ENCODE peak calls at places on chromosomes 5 and 9, in seven cellular contexts. One of them, this sample, is unnamed.

GRCh38 chr5:10323588-10324488 is 16.1 kb upstream of the CMBL start:
- DNase-seq in fibroblast of lung: peak; percentile 41
- DNase-seq in GM23248: peak; percentile 70
- DNase-seq in MM.1S: no peak
- DNase-seq in PC-3: peak; percentile 19
- DNase-seq in IMR-90: peak; percentile 29
- DNase-seq in Karpas-422: no peak
- DNase-seq in this sample: no peak

GRCh38 chr9:36101916-36102741 is 34.4 kb upstream of the GLIPR2 start:
- DNase-seq in fibroblast of lung: peak; percentile 100
- DNase-seq in GM23248: peak; percentile 96
- DNase-seq in MM.1S: no peak
- DNase-seq in PC-3: peak; percentile 93
- DNase-seq in IMR-90: peak; percentile 100
- DNase-seq in Karpas-422: peak; percentile 27
- DNase-seq in this sample: no peak

GRCh38 chr5:150535611-150536010 is 27.7 kb downstream of the NDST1 start:
- DNase-seq in fibroblast of lung: no peak
- DNase-seq in GM23248: no peak
- DNase-seq in MM.1S: no peak
- DNase-seq in PC-3: no peak
- DNase-seq in IMR-90: no peak
- DNase-seq in Karpas-422: no peak
- DNase-seq in this sample: no peak

GRCh38 chr5:172420215-172420934 is 34.0 kb downstream of the SH3PXD2B start:
- DNase-seq in fibroblast of lung: peak; percentile 98
- DNase-seq in GM23248: peak; percentile 93
- DNase-seq in MM.1S: peak; percentile 90
- DNase-seq in PC-3: peak; percentile 93
- DNase-seq in IMR-90: peak; percentile 94
- DNase-seq in Karpas-422: peak; percentile 81
- DNase-seq in this sample: no peak

GRCh38 chr5:139893873-139894272 is 98.3 kb downstream of the PSD2 start:
- DNase-seq in fibroblast of lung: no peak
- DNase-seq in GM23248: no peak
- DNase-seq in MM.1S: no peak
- DNase-seq in PC-3: no peak
- DNase-seq in IMR-90: no peak
- DNase-seq in Karpas-422: no peak
- DNase-seq in this sample: no peak

GRCh38 chr5:160641405-160641804 is 210.6 kb downstream of the ATP10B start:
- DNase-seq in fibroblast of lung: no peak
- DNase-seq in GM23248: no peak
- DNase-seq in MM.1S: no peak
- DNase-seq in PC-3: no peak
- DNase-seq in IMR-90: no peak
- DNase-seq in Karpas-422: no peak
- DNase-seq in this sample: no peak

GRCh38 chr5:171639966-171640365 is 145.7 kb upstream of the SMIM23 start:
- DNase-seq in fibroblast of lung: peak; percentile 42
- DNase-seq in GM23248: peak; percentile 14
- DNase-seq in MM.1S: no peak
- DNase-seq in PC-3: no peak
- DNase-seq in IMR-90: peak; percentile 56
- DNase-seq in Karpas-422: no peak
- DNase-seq in this sample: no peak

GRCh38 chr9:98347642-98348041 is 92.2 kb upstream of the TBC1D2 start:
- DNase-seq in fibroblast of lung: no peak
- DNase-seq in GM23248: no peak
- DNase-seq in MM.1S: no peak
- DNase-seq in PC-3: no peak
- DNase-seq in IMR-90: no peak
- DNase-seq in Karpas-422: no peak
- DNase-seq in this sample: no peak

GRCh38 chr5:133273661-133274596 is 222.1 kb downstream of the HSPA4 start:
- DNase-seq in fibroblast of lung: peak; percentile 66
- DNase-seq in GM23248: peak; percentile 70
- DNase-seq in MM.1S: no peak
- DNase-seq in PC-3: peak; percentile 6
- DNase-seq in IMR-90: peak; percentile 42
- DNase-seq in Karpas-422: no peak
- DNase-seq in this sample: no peak

GRCh38 chr5:31119938-31120641 is 73.4 kb upstream of the CDH6 start:
- DNase-seq in fibroblast of lung: peak; percentile 68
- DNase-seq in GM23248: peak; percentile 68
- DNase-seq in MM.1S: no peak
- DNase-seq in PC-3: peak; percentile 67
- DNase-seq in IMR-90: peak; percentile 47
- DNase-seq in Karpas-422: no peak
- DNase-seq in this sample: no peak

GRCh38 chr5:107067391-107067790 is 603.3 kb downstream of the EFNA5 start:
- DNase-seq in fibroblast of lung: peak; percentile 9
- DNase-seq in GM23248: no peak
- DNase-seq in MM.1S: no peak
- DNase-seq in PC-3: no peak
- DNase-seq in IMR-90: no peak
- DNase-seq in Karpas-422: no peak
- DNase-seq in this sample: no peak

GRCh38 chr5:5409151-5409810 is 13.2 kb upstream of the ICE1 start:
- DNase-seq in fibroblast of lung: no peak
- DNase-seq in GM23248: no peak
- DNase-seq in MM.1S: no peak
- DNase-seq in PC-3: peak; percentile 43
- DNase-seq in IMR-90: peak; percentile 20
- DNase-seq in Karpas-422: no peak
- DNase-seq in this sample: peak; percentile 56

GRCh38 chr5:53472720-53473510 is 7.5 kb upstream of the FST start:
- DNase-seq in fibroblast of lung: no peak
- DNase-seq in GM23248: no peak
- DNase-seq in MM.1S: no peak
- DNase-seq in PC-3: no peak
- DNase-seq in IMR-90: no peak
- DNase-seq in Karpas-422: no peak
- DNase-seq in this sample: no peak

GRCh38 chr9:81314525-81314924 is 374.8 kb downstream of the TLE1 start:
- DNase-seq in fibroblast of lung: no peak
- DNase-seq in GM23248: no peak
- DNase-seq in MM.1S: no peak
- DNase-seq in PC-3: no peak
- DNase-seq in IMR-90: no peak
- DNase-seq in Karpas-422: no peak
- DNase-seq in this sample: no peak

GRCh38 chr5:115737452-115737851 is 79.0 kb downstream of the CDO1 start:
- DNase-seq in fibroblast of lung: no peak
- DNase-seq in GM23248: no peak
- DNase-seq in MM.1S: no peak
- DNase-seq in PC-3: no peak
- DNase-seq in IMR-90: no peak
- DNase-seq in Karpas-422: no peak
- DNase-seq in this sample: no peak

GRCh38 chr5:124825250-124825982 is 79.0 kb upstream of the ZNF608 start:
- DNase-seq in fibroblast of lung: no peak
- DNase-seq in GM23248: no peak
- DNase-seq in MM.1S: no peak
- DNase-seq in PC-3: no peak
- DNase-seq in IMR-90: no peak
- DNase-seq in Karpas-422: peak; percentile 87
- DNase-seq in this sample: no peak

GRCh38 chr5:160479926-160480325 is 58.3 kb downstream of the PTTG1 start:
- DNase-seq in fibroblast of lung: peak; percentile 83
- DNase-seq in GM23248: peak; percentile 89
- DNase-seq in MM.1S: no peak
- DNase-seq in PC-3: peak; percentile 88
- DNase-seq in IMR-90: peak; percentile 84
- DNase-seq in Karpas-422: no peak
- DNase-seq in this sample: no peak

GRCh38 chr9:18896531-18897179 is 136.4 kb downstream of the SAXO1 start:
- DNase-seq in fibroblast of lung: peak; percentile 31
- DNase-seq in GM23248: no peak
- DNase-seq in MM.1S: no peak
- DNase-seq in PC-3: no peak
- DNase-seq in IMR-90: no peak
- DNase-seq in Karpas-422: no peak
- DNase-seq in this sample: peak; percentile 53

GRCh38 chr5:34516166-34516565 is 140.0 kb upstream of the RAI14 start:
- DNase-seq in fibroblast of lung: no peak
- DNase-seq in GM23248: no peak
- DNase-seq in MM.1S: no peak
- DNase-seq in PC-3: no peak
- DNase-seq in IMR-90: no peak
- DNase-seq in Karpas-422: no peak
- DNase-seq in this sample: no peak

GRCh38 chr5:105817906-105818305 is 1852.8 kb downstream of the EFNA5 start:
- DNase-seq in fibroblast of lung: no peak
- DNase-seq in GM23248: peak; percentile 30
- DNase-seq in MM.1S: no peak
- DNase-seq in PC-3: no peak
- DNase-seq in IMR-90: no peak
- DNase-seq in Karpas-422: no peak
- DNase-seq in this sample: no peak

GRCh38 chr5:54895816-54896341 is 89.5 kb downstream of the ESM1 start:
- DNase-seq in fibroblast of lung: peak; percentile 65
- DNase-seq in GM23248: peak; percentile 76
- DNase-seq in MM.1S: peak; percentile 61
- DNase-seq in PC-3: peak; percentile 59
- DNase-seq in IMR-90: peak; percentile 68
- DNase-seq in Karpas-422: peak; percentile 45
- DNase-seq in this sample: no peak

GRCh38 chr9:132409828-132410528 is at the start of gene CFAP77:
- DNase-seq in fibroblast of lung: peak; percentile 48
- DNase-seq in GM23248: peak; percentile 79
- DNase-seq in MM.1S: peak; percentile 53
- DNase-seq in PC-3: peak; percentile 46
- DNase-seq in IMR-90: peak; percentile 39
- DNase-seq in Karpas-422: peak; percentile 65
- DNase-seq in this sample: no peak

GRCh38 chr5:83718936-83719495 is 1.6 kb downstream of the HAPLN1 start:
- DNase-seq in fibroblast of lung: peak; percentile 35
- DNase-seq in GM23248: no peak
- DNase-seq in MM.1S: no peak
- DNase-seq in PC-3: no peak
- DNase-seq in IMR-90: no peak
- DNase-seq in Karpas-422: no peak
- DNase-seq in this sample: no peak

GRCh38 chr9:76943071-76943470 is 37.2 kb upstream of the PRUNE2 start:
- DNase-seq in fibroblast of lung: no peak
- DNase-seq in GM23248: no peak
- DNase-seq in MM.1S: no peak
- DNase-seq in PC-3: no peak
- DNase-seq in IMR-90: no peak
- DNase-seq in Karpas-422: no peak
- DNase-seq in this sample: no peak

GRCh38 chr5:53478411-53479044 is 1.9 kb upstream of the FST start:
- DNase-seq in fibroblast of lung: peak; percentile 53
- DNase-seq in GM23248: peak; percentile 60
- DNase-seq in MM.1S: peak; percentile 69
- DNase-seq in PC-3: peak; percentile 74
- DNase-seq in IMR-90: peak; percentile 63
- DNase-seq in Karpas-422: peak; percentile 67
- DNase-seq in this sample: no peak

GRCh38 chr5:98308960-98309359 is 464.5 kb upstream of the RGMB start:
- DNase-seq in fibroblast of lung: peak; percentile 76
- DNase-seq in GM23248: peak; percentile 39
- DNase-seq in MM.1S: no peak
- DNase-seq in PC-3: peak; percentile 57
- DNase-seq in IMR-90: peak; percentile 78
- DNase-seq in Karpas-422: no peak
- DNase-seq in this sample: no peak
- H2AFZ ChIP-seq in fibroblast of lung: no peak overlapping the region
- H2AFZ ChIP-seq in GM23248: no peak overlapping the region
- H2AFZ ChIP-seq in MM.1S: no peak overlapping the region
- H2AFZ ChIP-seq in PC-3: peak overlapping the region; percentile 14
- H2AFZ ChIP-seq in IMR-90: no peak overlapping the region
- H2AFZ ChIP-seq in Karpas-422: no peak overlapping the region
- H2AFZ ChIP-seq in this sample: no peak overlapping the region

GRCh38 chr5:59142927-59143326 is 560.1 kb downstream of the RAB3C start:
- DNase-seq in fibroblast of lung: no peak
- DNase-seq in GM23248: no peak
- DNase-seq in MM.1S: no peak
- DNase-seq in PC-3: no peak
- DNase-seq in IMR-90: no peak
- DNase-seq in Karpas-422: no peak
- DNase-seq in this sample: no peak

GRCh38 chr5:59142138-59142537 is 559.3 kb downstream of the RAB3C start:
- DNase-seq in fibroblast of lung: no peak
- DNase-seq in GM23248: no peak
- DNase-seq in MM.1S: no peak
- DNase-seq in PC-3: no peak
- DNase-seq in IMR-90: no peak
- DNase-seq in Karpas-422: no peak
- DNase-seq in this sample: no peak

GRCh38 chr5:59146729-59147128 is 563.9 kb downstream of the RAB3C start:
- DNase-seq in fibroblast of lung: no peak
- DNase-seq in GM23248: no peak
- DNase-seq in MM.1S: no peak
- DNase-seq in PC-3: no peak
- DNase-seq in IMR-90: no peak
- DNase-seq in Karpas-422: no peak
- DNase-seq in this sample: peak; percentile 39

GRCh38 chr5:59140133-59140532 is 557.3 kb downstream of the RAB3C start:
- DNase-seq in fibroblast of lung: no peak
- DNase-seq in GM23248: no peak
- DNase-seq in MM.1S: no peak
- DNase-seq in PC-3: no peak
- DNase-seq in IMR-90: no peak
- DNase-seq in Karpas-422: no peak
- DNase-seq in this sample: no peak

DNA sequence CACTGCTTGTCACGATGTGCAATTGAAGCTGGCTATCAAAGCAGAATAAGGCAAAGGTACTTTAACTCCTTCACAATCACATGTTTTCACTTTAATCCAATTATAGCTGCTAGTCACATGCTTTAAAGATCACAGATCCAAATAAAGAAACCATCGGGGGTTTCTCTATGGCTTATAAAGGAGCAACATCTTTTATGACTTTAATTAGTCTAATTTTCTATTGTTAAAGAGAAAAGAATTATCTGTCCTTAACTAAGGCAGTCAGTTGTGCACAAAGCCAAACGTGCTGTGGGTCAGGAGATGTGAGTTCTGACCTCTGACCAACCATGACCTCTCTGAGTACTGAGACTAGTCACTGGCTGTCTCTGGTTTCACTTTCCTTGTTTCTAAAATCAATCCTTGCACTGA is 561.1 kb downstream of the RAB3C start:
- DNase-seq in fibroblast of lung: no peak
- DNase-seq in GM23248: no peak
- DNase-seq in MM.1S: peak; percentile 56
- DNase-seq in PC-3: no peak
- DNase-seq in IMR-90: no peak
- DNase-seq in Karpas-422: no peak
- DNase-seq in this sample: no peak
- H2AFZ ChIP-seq in fibroblast of lung: no peak overlapping the region
- H2AFZ ChIP-seq in GM23248: peak overlapping the region; percentile 24
- H2AFZ ChIP-seq in MM.1S: no peak overlapping the region
- H2AFZ ChIP-seq in PC-3: no peak overlapping the region
- H2AFZ ChIP-seq in IMR-90: no peak overlapping the region
- H2AFZ ChIP-seq in Karpas-422: no peak overlapping the region
- H2AFZ ChIP-seq in this sample: no peak overlapping the region

GRCh38 chr9:93228453-93228852 is 44.5 kb downstream of the WNK2 start:
- DNase-seq in fibroblast of lung: no peak
- DNase-seq in GM23248: no peak
- DNase-seq in MM.1S: no peak
- DNase-seq in PC-3: no peak
- DNase-seq in IMR-90: no peak
- DNase-seq in Karpas-422: no peak
- DNase-seq in this sample: no peak
- H2AFZ ChIP-seq in fibroblast of lung: no peak overlapping the region
- H2AFZ ChIP-seq in GM23248: no peak overlapping the region
- H2AFZ ChIP-seq in MM.1S: no peak overlapping the region
- H2AFZ ChIP-seq in PC-3: no peak overlapping the region
- H2AFZ ChIP-seq in IMR-90: no peak overlapping the region
- H2AFZ ChIP-seq in Karpas-422: no peak overlapping the region
- H2AFZ ChIP-seq in this sample: no peak overlapping the region

GRCh38 chr5:143263272-143263810 is 140.1 kb downstream of the NR3C1 start:
- DNase-seq in fibroblast of lung: peak; percentile 16
- DNase-seq in GM23248: no peak
- DNase-seq in MM.1S: peak; percentile 34
- DNase-seq in PC-3: peak; percentile 52
- DNase-seq in IMR-90: peak; percentile 21
- DNase-seq in Karpas-422: no peak
- DNase-seq in this sample: no peak
- H2AFZ ChIP-seq in fibroblast of lung: no peak overlapping the region
- H2AFZ ChIP-seq in GM23248: no peak overlapping the region
- H2AFZ ChIP-seq in MM.1S: no peak overlapping the region
- H2AFZ ChIP-seq in PC-3: no peak overlapping the region
- H2AFZ ChIP-seq in IMR-90: no peak overlapping the region
- H2AFZ ChIP-seq in Karpas-422: no peak overlapping the region
- H2AFZ ChIP-seq in this sample: no peak overlapping the region